ENCODE peak calls at places on chromosomes 5 and 9, in four cellular contexts. One of them, this sample, is unnamed.

GRCh38 chr5:155512302-155512701 is 498.7 kb downstream of the KIF4B start:
- DNase-seq in HepG2: no peak
- DNase-seq in HCT116: no peak
- DNase-seq in K562: no peak
- DNase-seq in this sample: peak

GRCh38 chr5:58248221-58248620 is 211.7 kb downstream of the PLK2 start:
- DNase-seq in HepG2: no peak
- DNase-seq in HCT116: no peak
- DNase-seq in K562: no peak
- DNase-seq in this sample: no peak

GRCh38 chr5:175597718-175598117 is 60.2 kb upstream of the HRH2 start:
- DNase-seq in HepG2: no peak
- DNase-seq in HCT116: no peak
- DNase-seq in K562: no peak
- DNase-seq in this sample: no peak

GRCh38 chr9:15182003-15182695 is 124.9 kb downstream of the TTC39B start:
- DNase-seq in HepG2: no peak
- DNase-seq in HCT116: no peak
- DNase-seq in K562: no peak
- DNase-seq in this sample: no peak

GRCh38 chr9:112629890-112630485 is 87.9 kb downstream of the INIP start:
- DNase-seq in HepG2: no peak
- DNase-seq in HCT116: no peak
- DNase-seq in K562: no peak
- DNase-seq in this sample: no peak

GRCh38 chr5:541888-542692 is 17.8 kb upstream of the SLC9A3 start:
- DNase-seq in HepG2: no peak
- DNase-seq in HCT116: no peak
- DNase-seq in K562: no peak
- DNase-seq in this sample: no peak

GRCh38 chr9:33690156-33690908 is 105.0 kb upstream of the PRSS3 start:
- DNase-seq in HepG2: no peak
- DNase-seq in HCT116: no peak
- DNase-seq in K562: no peak
- DNase-seq in this sample: no peak

GRCh38 chr5:108418172-108418571 is 36.3 kb upstream of the FBXL17 start:
- DNase-seq in HepG2: no peak
- DNase-seq in HCT116: no peak
- DNase-seq in K562: no peak
- DNase-seq in this sample: no peak

GRCh38 chr5:150632305-150633160 is 7.9 kb upstream of the SYNPO start:
- DNase-seq in HepG2: no peak
- DNase-seq in HCT116: no peak
- DNase-seq in K562: no peak
- DNase-seq in this sample: no peak

GRCh38 chr9:83281306-83282255 is 218.6 kb upstream of the RASEF start:
- DNase-seq in HepG2: no peak
- DNase-seq in HCT116: no peak
- DNase-seq in K562: no peak
- DNase-seq in this sample: no peak

GRCh38 chr5:61290815-61291214 is 41.2 kb upstream of the ZSWIM6 start:
- DNase-seq in HepG2: peak
- DNase-seq in HCT116: no peak
- DNase-seq in K562: no peak
- DNase-seq in this sample: no peak

GRCh38 chr9:84617415-84617814 is 52.1 kb upstream of the NTRK2 start:
- DNase-seq in HepG2: no peak
- DNase-seq in HCT116: no peak
- DNase-seq in K562: no peak
- DNase-seq in this sample: no peak

DNA sequence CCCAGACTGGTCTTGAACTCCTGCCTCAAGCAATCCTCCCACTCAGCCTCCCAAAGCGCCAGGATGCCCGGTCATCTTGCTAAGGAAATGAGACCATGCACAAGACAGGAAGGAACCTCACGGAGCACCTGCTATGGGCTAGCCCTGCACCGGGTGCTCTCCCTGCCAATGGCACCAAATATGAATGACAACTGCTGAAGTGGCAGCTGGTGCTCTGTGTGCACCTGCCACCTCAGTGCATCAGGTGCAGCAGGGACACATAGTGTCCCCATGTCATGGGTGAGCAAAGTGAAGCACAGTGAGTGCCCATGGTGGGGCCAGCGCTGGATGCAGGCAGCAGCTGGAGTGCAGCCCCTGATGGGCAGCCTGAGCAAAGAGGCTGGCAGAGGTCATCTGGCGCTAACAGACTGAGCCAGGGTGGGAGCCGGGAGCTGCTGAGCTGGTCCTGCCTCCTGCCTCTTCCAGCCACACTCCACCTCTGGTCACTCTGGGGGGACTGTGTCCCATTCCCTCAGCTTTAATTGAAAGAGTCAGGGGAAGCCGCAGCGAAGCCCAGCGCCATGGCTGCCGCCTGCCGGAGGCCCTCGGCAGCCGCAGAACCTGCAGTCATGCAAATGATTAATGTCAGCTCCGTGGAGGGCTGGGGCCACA is 46.4 kb downstream of the BARX1 start:
- DNase-seq in HepG2: no peak
- DNase-seq in HCT116: no peak
- DNase-seq in K562: peak
- DNase-seq in this sample: no peak
- TF ChIP-seq FOSL1 in HepG2: no peak
- TF ChIP-seq FOSL1 in HCT116: no peak
- TF ChIP-seq FOSL1 in K562: no peak
- TF ChIP-seq FOSL1 in this sample: no peak

GRCh38 chr5:7897014-7897600 is 28.2 kb downstream of the MTRR start:
- DNase-seq in HepG2: peak
- DNase-seq in HCT116: no peak
- DNase-seq in K562: peak
- DNase-seq in this sample: no peak
- TF ChIP-seq ZNF274 in HepG2: no peak
- TF ChIP-seq ZNF274 in HCT116: no peak
- TF ChIP-seq ZNF274 in K562: no peak
- TF ChIP-seq ZNF274 in this sample: no peak

DNA sequence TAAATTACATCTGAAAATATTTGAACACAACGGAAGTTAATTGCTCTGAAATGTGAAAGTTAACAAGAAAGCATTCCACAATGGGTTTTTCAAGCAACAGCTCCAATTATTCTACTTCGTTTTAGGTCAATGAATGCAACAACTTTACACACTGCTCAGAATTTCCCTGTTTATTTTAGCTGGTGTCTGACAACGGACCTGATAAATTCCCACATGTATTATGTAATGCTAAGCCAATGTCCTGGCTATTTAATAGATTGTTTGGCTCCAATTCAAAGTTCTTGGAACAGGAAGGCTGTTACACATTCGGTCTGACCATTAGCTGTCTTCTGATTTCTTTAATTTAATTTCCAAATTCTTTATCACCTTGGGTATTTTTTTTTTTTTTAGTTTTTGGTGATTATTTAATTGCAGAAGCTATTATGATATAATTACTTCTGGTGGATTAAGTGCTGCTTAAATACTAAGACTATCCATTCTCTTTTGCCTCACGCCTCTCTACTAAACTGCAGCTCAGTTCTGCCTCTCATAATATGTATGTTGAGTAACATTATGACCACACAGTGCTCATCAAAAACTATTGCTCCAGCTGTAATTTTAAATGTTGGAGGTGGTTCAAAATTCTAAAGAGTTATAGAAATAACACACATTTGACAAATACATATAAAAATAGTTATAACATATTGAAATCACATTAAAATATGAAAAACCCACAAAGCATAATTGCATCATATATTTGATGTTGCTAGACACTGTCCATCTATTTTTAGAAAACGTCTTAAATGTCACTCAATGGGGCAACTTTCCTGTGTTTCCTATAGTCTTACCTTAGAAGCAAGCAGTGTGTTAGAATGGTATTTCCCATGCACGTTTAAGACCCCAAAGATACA is 57.8 kb downstream of the MEF2C start:
- DNase-seq in HepG2: no peak
- DNase-seq in HCT116: no peak
- DNase-seq in K562: no peak
- DNase-seq in this sample: no peak
- TF ChIP-seq FOSL1 in HepG2: no peak
- TF ChIP-seq FOSL1 in HCT116: no peak
- TF ChIP-seq FOSL1 in K562: no peak
- TF ChIP-seq FOSL1 in this sample: no peak

GRCh38 chr5:52799358-52799982 is 11.8 kb downstream of the ITGA1 start:
- DNase-seq in HepG2: peak
- DNase-seq in HCT116: no peak
- DNase-seq in K562: peak
- DNase-seq in this sample: no peak
- TF ChIP-seq ZNF274 in HepG2: no peak
- TF ChIP-seq ZNF274 in HCT116: no peak
- TF ChIP-seq ZNF274 in K562: no peak
- TF ChIP-seq ZNF274 in this sample: no peak

DNA sequence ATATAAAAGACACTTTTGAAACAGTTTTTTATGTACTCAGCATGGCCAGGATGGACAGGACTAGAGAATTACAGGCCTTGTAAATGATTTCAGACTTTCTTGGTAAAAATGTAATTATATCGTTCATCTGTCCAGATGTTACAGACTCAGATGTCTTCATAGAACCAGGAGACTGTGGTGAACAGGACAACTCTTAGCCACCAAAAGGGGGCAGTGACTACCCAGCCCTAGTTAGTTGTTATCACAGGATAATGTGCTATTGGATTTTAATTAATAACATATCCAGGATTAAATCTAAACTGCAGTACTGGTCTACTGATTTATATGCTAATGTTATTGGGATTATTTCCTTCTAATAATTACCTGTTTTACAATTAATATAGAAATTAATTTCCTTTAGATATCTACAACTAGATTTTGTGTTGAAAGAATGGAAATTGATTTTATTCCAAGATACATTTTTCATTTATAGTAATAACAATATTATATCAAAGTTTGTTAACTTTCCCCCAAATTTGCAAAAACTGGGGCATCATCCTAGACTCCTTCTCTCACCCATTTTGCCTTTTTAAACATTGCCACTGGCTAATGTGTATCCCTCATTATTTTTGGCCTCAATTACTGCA is 99.4 kb downstream of the MTREX start:
- DNase-seq in HepG2: peak
- DNase-seq in HCT116: peak
- DNase-seq in K562: peak
- DNase-seq in this sample: no peak
- TF ChIP-seq FOSL1 in HepG2: no peak
- TF ChIP-seq FOSL1 in HCT116: no peak
- TF ChIP-seq FOSL1 in K562: no peak
- TF ChIP-seq FOSL1 in this sample: no peak

GRCh38 chr9:38384990-38385848 is 7.3 kb upstream of the ALDH1B1 start:
- DNase-seq in HepG2: no peak
- DNase-seq in HCT116: no peak
- DNase-seq in K562: no peak
- DNase-seq in this sample: no peak

GRCh38 chr9:38380230-38380871 is 12.2 kb upstream of the ALDH1B1 start:
- DNase-seq in HepG2: peak
- DNase-seq in HCT116: no peak
- DNase-seq in K562: no peak
- DNase-seq in this sample: no peak

GRCh38 chr9:38382141-38382540 is 10.4 kb upstream of the ALDH1B1 start:
- DNase-seq in HepG2: no peak
- DNase-seq in HCT116: no peak
- DNase-seq in K562: no peak
- DNase-seq in this sample: no peak

GRCh38 chr9:38376266-38376665 is 16.2 kb upstream of the ALDH1B1 start:
- DNase-seq in HepG2: peak
- DNase-seq in HCT116: no peak
- DNase-seq in K562: no peak
- DNase-seq in this sample: no peak

GRCh38 chr9:38380872-38381534 is 11.5 kb upstream of the ALDH1B1 start:
- DNase-seq in HepG2: peak
- DNase-seq in HCT116: no peak
- DNase-seq in K562: peak
- DNase-seq in this sample: peak
- TF ChIP-seq ZNF274 in HepG2: no peak
- TF ChIP-seq ZNF274 in HCT116: no peak
- TF ChIP-seq ZNF274 in K562: no peak
- TF ChIP-seq ZNF274 in this sample: no peak

GRCh38 chr9:2623046-2623865 is 1.7 kb downstream of the VLDLR start:
- DNase-seq in HepG2: peak
- DNase-seq in HCT116: no peak
- DNase-seq in K562: no peak
- DNase-seq in this sample: no peak
- TF ChIP-seq FOSL1 in HepG2: no peak
- TF ChIP-seq FOSL1 in HCT116: no peak
- TF ChIP-seq FOSL1 in K562: no peak
- TF ChIP-seq FOSL1 in this sample: no peak

This sample was measured in H1.